ENCODE peak calls at places on chromosome 15, in five cellular contexts. Y is skeletal muscle cell, R is A172, U is globus pallidus, F is bronchial epithelial cell. O is an unnamed sample.

GRCh38 chr15:58203537-58203936 is 65.4 kb downstream of the AQP9 start:
- DNase-seq in Y (peak; percentile 97), U (no peak), F (no peak), R (peak; percentile 55), O (no peak)

GRCh38 chr15:69096197-69096596 is 64.2 kb upstream of the GLCE start:
- DNase-seq in U (no peak), R (no peak), F (no peak), Y (peak; percentile 45), O (no peak)

GRCh38 chr15:63473999-63474809 is 30.2 kb upstream of the USP3 start:
- DNase-seq in Y (no peak), F (peak; percentile 78), R (peak; percentile 62), U (no peak), O (peak; percentile 69)

GRCh38 chr15:99974246-99974645 is 241.0 kb upstream of the LYSMD4 start:
- DNase-seq in R (no peak), U (no peak), F (no peak), Y (no peak), O (no peak)

GRCh38 chr15:57495554-57496235 is 96.0 kb upstream of the MYZAP start:
- DNase-seq in U (no peak), Y (no peak), F (no peak), R (no peak), O (no peak)

GRCh38 chr15:101142711-101143110 is 109.1 kb downstream of the CHSY1 start:
- DNase-seq in Y (no peak), U (no peak), R (no peak), F (no peak), O (no peak)

GRCh38 chr15:41969851-41970431 is 2.4 kb downstream of the EHD4 start:
- DNase-seq in F (peak; percentile 23), Y (no peak), R (no peak), U (no peak), O (no peak)

GRCh38 chr15:50686468-50687301 is at the start of gene TRPM7:
- DNase-seq in U (peak; percentile 82), F (peak; percentile 86), R (peak; percentile 62), Y (peak; percentile 56), O (peak; percentile 94)

GRCh38 chr15:71743861-71744382 is 66.4 kb upstream of the NR2E3 start:
- DNase-seq in F (peak; percentile 46), Y (no peak), R (peak; percentile 43), U (peak; percentile 31), O (peak; percentile 58)

GRCh38 chr15:52392008-52392687 is 96.5 kb upstream of the MYO5C start:
- DNase-seq in U (no peak), Y (peak; percentile 7), R (peak; percentile 44), F (peak; percentile 82), O (peak; percentile 87)

GRCh38 chr15:58755350-58755749 is 5.8 kb upstream of the ADAM10 start:
- DNase-seq in Y (no peak), F (no peak), R (no peak), U (peak; percentile 59), O (no peak)

GRCh38 chr15:89907289-89907688 is 5.5 kb downstream of the ARPIN start:
- DNase-seq in R (no peak), U (no peak), Y (no peak), F (no peak), O (no peak)

GRCh38 chr15:62821384-62822131 is 221.0 kb upstream of the TPM1 start:
- DNase-seq in R (no peak), U (no peak), F (no peak), Y (no peak), O (no peak)

GRCh38 chr15:22786868-22787698 is 639 bp downstream of the NIPA1 start:
- DNase-seq in U (peak; percentile 28), Y (no peak), R (no peak), F (peak; percentile 7), O (peak; percentile 27)

GRCh38 chr15:53974813-53975212 is 3.4 kb upstream of the UNC13C start:
- DNase-seq in R (no peak), F (no peak), Y (no peak), U (no peak), O (no peak)

GRCh38 chr15:29825205-29825604 is 2.9 kb upstream of the TJP1 start:
- DNase-seq in U (no peak), F (no peak), Y (no peak), R (no peak), O (no peak)

GRCh38 chr15:68025860-68026424 is 28.2 kb upstream of the PIAS1 start:
- DNase-seq in R (peak; percentile 21), Y (no peak), F (no peak), U (no peak), O (no peak)

O was measured in epithelial cell of esophagus.